ENCODE peak calls at places on chromosomes 13 and 19, in five cellular contexts. X, Z, M, V and Y are unnamed samples. For H3K9me3, the result is how much of the 10 kb centered on the place peaks cover.

GRCh38 chr19:16369664-16370576 is 45.3 kb downstream of the KLF2 start:
- DNase-seq in X (no peak), M (peak), Z (no peak), V (no peak), Y (no peak)

GRCh38 chr19:12611361-12611699 is 610 bp downstream of the ZNF791 start:
- DNase-seq in M (peak), X (peak), V (peak), Z (peak), Y (peak)

GRCh38 chr19:10120538-10121198 is 969 bp upstream of the EIF3G start:
- DNase-seq in Z (no peak), M (no peak), X (no peak), V (no peak), Y (no peak)

GRCh38 chr19:50803633-50804419 is 13.6 kb downstream of the ACP4 start:
- DNase-seq in V (no peak), Z (no peak), X (no peak), M (no peak), Y (no peak)

GRCh38 chr19:5799247-5800241 is 5.3 kb upstream of the NRTN start:
- DNase-seq in V (no peak), M (no peak), Z (no peak), X (no peak), Y (no peak)

GRCh38 chr13:33250594-33250993 is 35.0 kb downstream of the STARD13 start:
- DNase-seq in V (no peak), M (no peak), Z (no peak), X (no peak), Y (no peak)

GRCh38 chr13:45847554-45848224 is 3.9 kb downstream of the SIAH3 start:
- DNase-seq in M (no peak), X (no peak), V (peak), Z (no peak), Y (no peak)

GRCh38 chr19:16627194-16627927 is 643 bp downstream of the MED26 start:
- DNase-seq in Z (peak), V (peak), X (no peak), M (peak), Y (no peak)

GRCh38 chr13:74687452-74688180 is 553.4 kb upstream of the KLF12 start:
- DNase-seq in X (no peak), Z (no peak), M (no peak), V (no peak), Y (no peak)

GRCh38 chr13:78436311-78436710 is 167.0 kb downstream of the POU4F1 start:
- DNase-seq in V (no peak), M (no peak), X (no peak), Z (no peak), Y (no peak)

DNA sequence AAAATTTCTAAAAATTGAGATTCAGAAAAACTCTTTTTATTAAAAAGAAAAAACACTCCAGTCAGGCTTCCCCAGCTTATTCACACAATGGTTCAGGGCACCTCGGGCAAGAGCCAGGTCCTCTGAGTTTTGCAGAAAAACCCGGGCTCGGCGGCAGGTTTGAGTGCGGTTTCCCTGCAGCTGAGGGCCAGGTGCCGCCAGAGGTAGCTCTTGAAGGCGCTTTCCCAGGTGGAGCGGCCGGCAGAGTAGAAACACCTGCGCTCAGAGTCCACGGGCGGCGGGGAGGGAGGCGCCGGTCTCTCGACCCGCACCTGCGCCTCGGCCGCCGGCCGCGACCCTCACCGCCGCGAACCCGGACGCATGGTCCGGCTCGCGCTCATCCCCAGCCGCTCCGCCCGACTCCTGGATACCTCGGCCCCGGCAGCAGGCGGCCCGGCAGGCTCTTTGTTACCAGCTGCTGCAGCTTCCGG is 444 bp downstream of the PROSER1 start:
- DNase-seq in V (no peak), X (no peak), M (no peak), Z (no peak), Y (no peak)
- TF ChIP-seq CTCF in V (no peak), X (no peak), M (no peak), Z (no peak), Y (no peak)

DNA sequence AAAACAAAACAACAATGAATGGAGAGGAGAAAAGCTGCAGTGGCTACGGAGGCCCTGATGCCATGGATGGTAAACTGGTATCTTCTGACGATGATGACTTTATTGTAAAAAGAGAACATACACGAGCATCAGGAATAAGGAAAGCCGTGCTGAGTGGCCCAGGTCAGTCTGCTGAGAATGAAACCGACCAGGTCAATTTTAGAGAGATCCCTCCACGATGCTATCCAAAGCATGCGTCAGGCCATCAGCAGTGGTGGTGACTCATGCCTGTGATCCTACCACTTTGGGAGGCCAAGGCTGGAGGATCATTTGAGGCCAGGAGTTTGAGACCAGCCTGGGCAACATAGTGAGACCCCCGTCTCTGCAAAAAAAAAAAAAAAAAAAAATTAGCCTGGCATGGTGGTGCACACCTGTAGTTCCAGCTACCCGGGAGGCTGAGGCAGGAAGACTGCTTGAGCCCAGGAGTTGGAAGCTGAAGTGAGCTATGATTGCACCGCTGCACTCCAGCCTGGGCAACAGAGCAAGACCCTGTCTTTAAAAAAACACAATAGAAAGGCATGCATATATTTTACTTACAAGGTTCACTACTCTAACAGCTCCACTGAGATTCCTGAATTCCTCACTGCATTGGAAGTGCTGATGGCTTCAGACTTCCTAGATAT is 62.3 kb downstream of the GADD45B start:
- DNase-seq in X (no peak), V (no peak), Z (no peak), M (no peak), Y (no peak)
- H3K27ac ChIP-seq in X (no peak), V (no peak), Z (no peak), M (no peak), Y (peak)

GRCh38 chr19:37136118-37136517 is 36.4 kb downstream of the ZNF585A start:
- DNase-seq in X (no peak), V (no peak), M (no peak), Z (no peak), Y (no peak)
- H3K9me3 ChIP-seq in X (half or more), V (half or more), M (half or more), Z (under half), Y (under half)

GRCh38 chr19:19696386-19696785 is 27.7 kb downstream of the ZNF101 start:
- DNase-seq in Z (no peak), X (no peak), V (no peak), M (no peak), Y (no peak)
- TF ChIP-seq CTCF in Z (no peak), X (no peak), V (no peak), M (no peak), Y (no peak)